ENCODE peak calls at places on chromosomes 2 and 18, in six cellular contexts. One of them, this sample, is unnamed.

GRCh38 chr2:197255550-197255949 is 55.0 kb downstream of the ANKRD44 start:
- DNase-seq in HepG2: no peak
- DNase-seq in transverse colon: peak; percentile 75
- DNase-seq in A549: no peak
- DNase-seq in stomach: peak; percentile 59
- DNase-seq in tibial nerve: peak; percentile 42
- DNase-seq in this sample: no peak

GRCh38 chr2:132252191-132252893 is 90.6 kb upstream of the ANKRD30BL start:
- DNase-seq in A549: no peak
- DNase-seq in transverse colon: no peak
- DNase-seq in tibial nerve: no peak
- DNase-seq in stomach: no peak
- DNase-seq in HepG2: no peak
- DNase-seq in this sample: no peak

GRCh38 chr2:241584446-241584845 is 25.9 kb downstream of the BOK start:
- DNase-seq in stomach: no peak
- DNase-seq in HepG2: no peak
- DNase-seq in tibial nerve: no peak
- DNase-seq in transverse colon: no peak
- DNase-seq in A549: peak; percentile 29
- DNase-seq in this sample: no peak

GRCh38 chr18:35491689-35492077 is 6.1 kb downstream of the INO80C start:
- DNase-seq in HepG2: no peak
- DNase-seq in stomach: no peak
- DNase-seq in A549: no peak
- DNase-seq in tibial nerve: no peak
- DNase-seq in transverse colon: no peak
- DNase-seq in this sample: no peak

GRCh38 chr2:109238580-109238979 is 109.6 kb downstream of the SH3RF3 start:
- DNase-seq in stomach: peak; percentile 58
- DNase-seq in A549: no peak
- DNase-seq in tibial nerve: peak; percentile 61
- DNase-seq in HepG2: no peak
- DNase-seq in transverse colon: peak; percentile 47
- DNase-seq in this sample: peak; percentile 34

GRCh38 chr2:132372276-132372675 is 44.3 kb upstream of the GPR39 start:
- DNase-seq in HepG2: no peak
- DNase-seq in A549: no peak
- DNase-seq in tibial nerve: no peak
- DNase-seq in transverse colon: no peak
- DNase-seq in stomach: no peak
- DNase-seq in this sample: no peak

GRCh38 chr2:28390857-28391563 is 1.6 kb upstream of the FOSL2 start:
- DNase-seq in stomach: peak; percentile 81
- DNase-seq in tibial nerve: peak; percentile 82
- DNase-seq in transverse colon: peak; percentile 88
- DNase-seq in HepG2: no peak
- DNase-seq in A549: peak; percentile 72
- DNase-seq in this sample: peak; percentile 90

GRCh38 chr2:113176696-113177355 is 3.1 kb downstream of the PSD4 start:
- DNase-seq in HepG2: no peak
- DNase-seq in transverse colon: no peak
- DNase-seq in tibial nerve: no peak
- DNase-seq in A549: no peak
- DNase-seq in stomach: no peak
- DNase-seq in this sample: no peak

GRCh38 chr2:202135111-202135874 is 62.2 kb downstream of the KIAA2012 start:
- DNase-seq in A549: no peak
- DNase-seq in stomach: peak; percentile 72
- DNase-seq in HepG2: no peak
- DNase-seq in tibial nerve: peak; percentile 93
- DNase-seq in transverse colon: peak; percentile 75
- DNase-seq in this sample: peak; percentile 87

GRCh38 chr2:46805401-46805951 is 110.1 kb downstream of the MCFD2 start:
- DNase-seq in transverse colon: no peak
- DNase-seq in tibial nerve: no peak
- DNase-seq in A549: no peak
- DNase-seq in stomach: no peak
- DNase-seq in HepG2: no peak
- DNase-seq in this sample: no peak

GRCh38 chr2:191499874-191500565 is 177.9 kb upstream of the NABP1 start:
- DNase-seq in A549: no peak
- DNase-seq in HepG2: no peak
- DNase-seq in stomach: no peak
- DNase-seq in transverse colon: no peak
- DNase-seq in tibial nerve: no peak
- DNase-seq in this sample: no peak

GRCh38 chr2:191496838-191497237 is 181.1 kb upstream of the NABP1 start:
- DNase-seq in A549: no peak
- DNase-seq in HepG2: no peak
- DNase-seq in transverse colon: no peak
- DNase-seq in stomach: no peak
- DNase-seq in tibial nerve: no peak
- DNase-seq in this sample: no peak

GRCh38 chr2:191499050-191499449 is 178.9 kb upstream of the NABP1 start:
- DNase-seq in A549: no peak
- DNase-seq in stomach: no peak
- DNase-seq in tibial nerve: no peak
- DNase-seq in transverse colon: no peak
- DNase-seq in HepG2: no peak
- DNase-seq in this sample: no peak

GRCh38 chr2:191500566-191501389 is 177.2 kb upstream of the NABP1 start:
- DNase-seq in transverse colon: no peak
- DNase-seq in A549: no peak
- DNase-seq in HepG2: no peak
- DNase-seq in tibial nerve: no peak
- DNase-seq in stomach: no peak
- DNase-seq in this sample: peak; percentile 36

DNA sequence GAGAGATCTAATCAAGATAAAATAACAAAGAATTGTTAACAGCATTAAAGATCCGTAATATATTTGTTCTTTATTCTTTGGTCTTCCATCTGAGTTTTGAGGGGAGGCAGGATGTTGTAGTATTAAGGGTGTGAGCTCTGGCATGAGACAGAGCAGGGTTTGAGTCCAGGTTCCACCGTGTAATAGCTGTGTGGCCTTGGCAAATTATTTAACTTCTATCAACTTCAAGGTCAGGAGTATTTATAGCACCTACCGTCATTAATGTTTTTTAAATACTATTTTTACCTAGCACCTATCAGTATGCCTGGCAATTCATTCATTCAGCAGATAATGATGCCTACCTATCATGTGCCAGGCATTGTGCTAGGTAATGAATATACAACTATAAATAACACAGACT is 180.1 kb upstream of the NABP1 start:
- DNase-seq in tibial nerve: no peak
- DNase-seq in HepG2: no peak
- DNase-seq in transverse colon: no peak
- DNase-seq in A549: no peak
- DNase-seq in stomach: no peak
- DNase-seq in this sample: no peak
- TF ChIP-seq POLR2A in tibial nerve: no peak
- TF ChIP-seq POLR2A in HepG2: no peak
- TF ChIP-seq POLR2A in transverse colon: no peak
- TF ChIP-seq POLR2A in A549: no peak
- TF ChIP-seq POLR2A in stomach: no peak
- TF ChIP-seq POLR2A in this sample: no peak

GRCh38 chr2:215368493-215368809 is 56.6 kb downstream of the ATIC start:
- DNase-seq in HepG2: no peak
- DNase-seq in A549: no peak
- DNase-seq in stomach: no peak
- DNase-seq in transverse colon: no peak
- DNase-seq in tibial nerve: no peak
- DNase-seq in this sample: no peak
- TF ChIP-seq EP300 in HepG2: no peak
- TF ChIP-seq EP300 in A549: no peak
- TF ChIP-seq EP300 in stomach: no peak
- TF ChIP-seq EP300 in transverse colon: no peak
- TF ChIP-seq EP300 in tibial nerve: no peak
- TF ChIP-seq EP300 in this sample: no peak

DNA sequence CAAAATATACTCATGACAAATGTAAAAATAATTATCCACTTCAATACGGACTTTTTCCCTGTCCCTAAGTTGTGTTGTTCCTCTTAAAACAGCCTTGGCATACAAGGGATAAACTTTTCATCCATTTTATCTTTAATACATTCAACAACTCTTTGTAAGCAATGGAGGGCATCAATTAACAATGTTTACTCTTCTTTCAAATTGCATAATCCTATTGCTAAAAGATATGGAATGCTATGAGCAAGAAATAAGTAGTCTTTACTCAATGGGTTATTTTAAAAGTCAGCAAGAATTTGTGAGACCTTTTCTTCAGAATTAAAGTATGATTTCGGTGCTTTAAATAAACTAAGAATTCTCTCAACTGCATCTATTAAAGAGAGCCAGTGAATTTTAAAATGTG is 41.9 kb downstream of the SCN9A start:
- DNase-seq in stomach: no peak
- DNase-seq in transverse colon: no peak
- DNase-seq in HepG2: no peak
- DNase-seq in A549: no peak
- DNase-seq in tibial nerve: no peak
- DNase-seq in this sample: no peak
- H3K27ac ChIP-seq in stomach: no peak overlapping the region
- H3K27ac ChIP-seq in transverse colon: no peak overlapping the region
- H3K27ac ChIP-seq in HepG2: no peak overlapping the region
- H3K27ac ChIP-seq in A549: no peak overlapping the region
- H3K27ac ChIP-seq in tibial nerve: no peak overlapping the region
- H3K27ac ChIP-seq in this sample: no peak overlapping the region

GRCh38 chr2:27379840-27380625 is 501 bp downstream of the ZNF513 start:
- DNase-seq in A549: no peak
- DNase-seq in transverse colon: peak; percentile 73
- DNase-seq in tibial nerve: peak; percentile 67
- DNase-seq in stomach: peak; percentile 40
- DNase-seq in HepG2: peak; percentile 81
- DNase-seq in this sample: peak; percentile 79
- TF ChIP-seq POLR2A in A549: no peak
- TF ChIP-seq POLR2A in transverse colon: peak; percentile 73
- TF ChIP-seq POLR2A in tibial nerve: no peak
- TF ChIP-seq POLR2A in stomach: no peak
- TF ChIP-seq POLR2A in HepG2: peak; percentile 38
- TF ChIP-seq POLR2A in this sample: no peak

GRCh38 chr2:239779592-239779983 is 245.6 kb downstream of the NDUFA10 start:
- DNase-seq in stomach: peak; percentile 19
- DNase-seq in tibial nerve: no peak
- DNase-seq in transverse colon: no peak
- DNase-seq in HepG2: no peak
- DNase-seq in A549: no peak
- DNase-seq in this sample: peak; percentile 3
- TF ChIP-seq EP300 in stomach: no peak
- TF ChIP-seq EP300 in tibial nerve: no peak
- TF ChIP-seq EP300 in transverse colon: no peak
- TF ChIP-seq EP300 in HepG2: no peak
- TF ChIP-seq EP300 in A549: no peak
- TF ChIP-seq EP300 in this sample: no peak

DNA sequence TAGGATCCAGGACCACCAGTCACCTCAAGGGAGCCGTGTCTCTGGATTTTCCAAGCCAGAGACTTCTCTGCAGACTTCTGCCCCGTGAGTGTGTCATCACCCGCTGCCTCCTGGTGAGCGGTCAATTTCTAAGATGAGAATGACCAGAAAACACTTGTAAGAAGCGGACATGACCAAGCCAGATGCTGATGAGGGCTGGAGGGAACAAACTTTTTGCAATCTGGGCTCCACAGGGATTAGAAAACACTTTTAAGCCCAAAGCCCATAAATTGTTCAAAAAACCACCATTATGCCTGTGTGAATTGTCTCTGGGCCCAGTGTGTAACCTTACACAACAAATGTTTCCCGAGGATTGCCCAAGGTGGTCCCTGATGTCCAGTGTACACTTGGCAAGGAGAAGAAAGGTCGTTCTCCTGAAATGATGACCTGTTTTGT is 5.3 kb upstream of the NPPC start:
- DNase-seq in tibial nerve: no peak
- DNase-seq in stomach: peak; percentile 7
- DNase-seq in transverse colon: no peak
- DNase-seq in HepG2: no peak
- DNase-seq in A549: no peak
- DNase-seq in this sample: no peak
- H3K27ac ChIP-seq in tibial nerve: no peak overlapping the region
- H3K27ac ChIP-seq in stomach: no peak overlapping the region
- H3K27ac ChIP-seq in transverse colon: no peak overlapping the region
- H3K27ac ChIP-seq in HepG2: no peak overlapping the region
- H3K27ac ChIP-seq in A549: no peak overlapping the region
- H3K27ac ChIP-seq in this sample: no peak overlapping the region

DNA sequence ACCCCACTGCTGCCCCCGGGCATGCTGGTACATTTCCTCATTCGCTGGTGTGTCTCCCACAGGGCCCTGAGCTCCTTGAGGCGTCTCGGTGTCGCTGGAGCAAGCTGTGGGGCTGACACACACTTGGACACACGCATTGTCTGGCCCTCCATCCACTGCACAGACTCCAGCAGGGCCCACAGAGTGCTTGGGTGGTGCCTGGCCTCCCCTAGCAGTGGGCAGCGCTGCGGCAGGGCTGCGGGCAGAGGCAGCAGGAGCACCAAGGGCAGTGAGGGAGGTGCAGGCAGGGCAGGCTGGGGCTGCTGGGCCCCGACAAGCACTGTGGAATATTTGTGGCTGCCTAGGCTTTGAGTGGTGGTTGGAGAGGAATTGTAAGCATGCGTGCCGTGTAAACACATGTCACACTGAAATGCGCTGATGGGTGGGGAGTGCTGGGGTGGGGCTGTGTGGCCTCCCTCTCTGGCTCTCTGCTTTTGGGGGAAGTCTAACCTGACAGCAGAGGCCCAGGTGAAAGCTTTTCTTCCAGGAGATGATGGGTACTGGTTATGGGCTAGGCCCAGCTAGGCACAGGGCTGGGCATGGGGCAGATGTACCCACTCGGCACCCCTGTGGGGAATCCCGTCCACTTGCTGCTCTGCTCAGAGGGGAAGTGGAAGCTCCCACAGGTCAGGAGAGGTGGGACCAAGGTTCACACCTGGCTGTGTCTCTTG is 55.5 kb upstream of the HS6ST1 start:
- DNase-seq in transverse colon: peak; percentile 20
- DNase-seq in tibial nerve: no peak
- DNase-seq in A549: no peak
- DNase-seq in HepG2: peak; percentile 32
- DNase-seq in stomach: peak; percentile 25
- DNase-seq in this sample: no peak
- TF ChIP-seq POLR2A in transverse colon: no peak
- TF ChIP-seq POLR2A in tibial nerve: no peak
- TF ChIP-seq POLR2A in A549: no peak
- TF ChIP-seq POLR2A in HepG2: no peak
- TF ChIP-seq POLR2A in stomach: no peak
- TF ChIP-seq POLR2A in this sample: no peak

GRCh38 chr2:11863513-11864328 is 117.3 kb downstream of the LPIN1 start:
- DNase-seq in HepG2: peak; percentile 86
- DNase-seq in A549: peak; percentile 87
- DNase-seq in tibial nerve: peak; percentile 78
- DNase-seq in stomach: peak; percentile 80
- DNase-seq in transverse colon: peak; percentile 74
- DNase-seq in this sample: peak; percentile 86
- TF ChIP-seq EP300 in HepG2: no peak
- TF ChIP-seq EP300 in A549: no peak
- TF ChIP-seq EP300 in tibial nerve: peak; percentile 21
- TF ChIP-seq EP300 in stomach: no peak
- TF ChIP-seq EP300 in transverse colon: no peak
- TF ChIP-seq EP300 in this sample: no peak

This sample was measured in ovary.